ENCODE peak calls at places on chromosome 10, in ten cellular contexts. A is GM12865, S is fibroblast of mammary gland, C is WTC11, L is endodermal cell, O is OCI-LY7, F is GM10248, U is lower lobe of right lung, E is left ventricle myocardium inferior, D is nephron progenitor cell. I is an unnamed sample.

GRCh38 chr10:88542522-88542921 is 40.6 kb downstream of the RNLS start:
- DNase-seq in A (no peak), D (no peak), S (no peak), L (no peak), U (no peak), C (no peak), E (no peak), O (no peak), F (no peak), I (no peak)

GRCh38 chr10:58531084-58531695 is 18.5 kb downstream of the BICC1 start:
- DNase-seq in A (peak), U (no peak), S (peak), D (peak), C (peak), O (peak), L (peak), E (no peak), F (peak), I (peak)

GRCh38 chr10:124648738-124649137 is 95.4 kb downstream of the FAM53B start:
- DNase-seq in O (no peak), E (peak), A (peak), S (peak), C (no peak), U (peak), D (no peak), L (no peak), F (no peak), I (no peak)

GRCh38 chr10:132248455-132249231 is 59.1 kb downstream of the STK32C start:
- DNase-seq in O (peak), C (peak), A (no peak), E (no peak), F (peak), S (peak), D (peak), L (peak), U (no peak), I (peak)

GRCh38 chr10:93947055-93947454 is 46.7 kb upstream of the PLCE1 start:
- DNase-seq in F (no peak), S (peak), A (no peak), D (peak), C (no peak), O (no peak), L (no peak), U (no peak), E (peak), I (no peak)

GRCh38 chr10:70475661-70476060 is 2.9 kb upstream of the PALD1 start:
- DNase-seq in D (no peak), E (no peak), A (no peak), C (no peak), L (no peak), S (no peak), O (no peak), U (no peak), F (no peak), I (no peak)

GRCh38 chr10:30510184-30510931 is 76.4 kb downstream of the MAP3K8 start:
- DNase-seq in F (peak), E (no peak), O (no peak), U (no peak), L (no peak), C (no peak), A (peak), D (no peak), S (peak), I (no peak)

GRCh38 chr10:84770824-84771223 is 442.4 kb downstream of the CCSER2 start:
- DNase-seq in S (no peak), A (no peak), F (no peak), O (no peak), U (no peak), L (no peak), E (no peak), D (no peak), C (no peak), I (no peak)

GRCh38 chr10:87068281-87068680 is 26.4 kb downstream of the GLUD1 start:
- DNase-seq in D (no peak), E (no peak), L (no peak), O (no peak), F (no peak), S (no peak), A (no peak), U (no peak), C (no peak), I (no peak)

GRCh38 chr10:69498711-69499471 is 47.6 kb downstream of the TSPAN15 start:
- DNase-seq in O (no peak), S (no peak), C (no peak), E (no peak), D (no peak), A (no peak), L (peak), U (peak), F (no peak), I (no peak)

GRCh38 chr10:59181668-59182067 is 5.2 kb downstream of the PHYHIPL start:
- DNase-seq in D (no peak), F (peak), L (peak), S (peak), A (peak), C (no peak), O (peak), E (no peak), U (no peak), I (peak)

GRCh38 chr10:10126231-10126630 is 891.4 kb upstream of the CELF2 start:
- DNase-seq in D (no peak), A (no peak), S (peak), E (no peak), L (no peak), O (no peak), C (no peak), U (no peak), F (no peak), I (no peak)

GRCh38 chr10:11533328-11533781 is 78.1 kb downstream of the USP6NL start:
- DNase-seq in F (no peak), E (no peak), S (peak), D (no peak), U (no peak), L (peak), O (peak), C (no peak), A (peak), I (peak)

GRCh38 chr10:72318383-72319262 is 36.1 kb downstream of the DNAJB12 start:
- DNase-seq in U (no peak), C (no peak), O (no peak), E (no peak), L (peak), F (no peak), A (no peak), D (no peak), S (no peak), I (no peak)

GRCh38 chr10:100359030-100359432 is 12.0 kb downstream of the SCD start:
- DNase-seq in F (no peak), C (no peak), D (no peak), U (no peak), L (peak), A (no peak), E (no peak), O (no peak), S (no peak), I (no peak)

GRCh38 chr10:58967551-58968418 is 208.7 kb upstream of the PHYHIPL start:
- DNase-seq in F (peak), O (no peak), U (peak), E (peak), S (no peak), D (peak), L (peak), A (peak), C (peak), I (peak)

GRCh38 chr10:69254877-69255276 is 23.4 kb upstream of the HK1 start:
- DNase-seq in O (no peak), U (no peak), E (no peak), F (no peak), D (no peak), C (no peak), S (no peak), L (no peak), A (no peak), I (no peak)

GRCh38 chr10:120423350-120424197 is 33.5 kb upstream of the PLPP4 start:
- DNase-seq in L (peak), D (peak), E (no peak), A (peak), F (peak), O (peak), S (peak), U (peak), C (peak), I (peak)

GRCh38 chr10:71638087-71638576 is 81.4 kb downstream of the C10orf105 start:
- DNase-seq in E (no peak), C (no peak), S (no peak), D (no peak), O (peak), F (peak), L (peak), U (peak), A (no peak), I (no peak)

GRCh38 chr10:118543714-118544400 is 51.6 kb downstream of the PRLHR start:
- DNase-seq in A (peak), F (peak), S (peak), E (peak), L (peak), C (peak), U (peak), O (peak), D (peak), I (peak)

GRCh38 chr10:114694735-114695134 is 36.7 kb upstream of the ABLIM1 start:
- DNase-seq in A (peak), E (no peak), S (no peak), L (peak), D (peak), C (peak), U (no peak), O (peak), F (peak), I (peak)

GRCh38 chr10:21523557-21524008 is 1.9 kb downstream of the SKIDA1 start:
- DNase-seq in C (no peak), F (no peak), L (peak), S (peak), A (no peak), O (no peak), E (no peak), D (no peak), U (no peak), I (no peak)

GRCh38 chr10:74936577-74937445 is 110.4 kb downstream of the KAT6B start:
- DNase-seq in L (no peak), F (no peak), O (no peak), E (no peak), S (peak), C (no peak), D (no peak), U (no peak), A (no peak), I (no peak)

GRCh38 chr10:490256-490655 is 199.2 kb downstream of the DIP2C start:
- DNase-seq in S (peak), D (no peak), A (no peak), C (no peak), L (no peak), O (no peak), U (no peak), E (peak), F (no peak), I (no peak)

GRCh38 chr10:58435297-58435696 is 50.1 kb downstream of the TFAM start:
- DNase-seq in F (no peak), C (no peak), E (peak), U (no peak), A (no peak), O (no peak), D (no peak), S (peak), L (peak), I (no peak)

GRCh38 chr10:47311193-47311899 is 10.9 kb upstream of the GDF2 start:
- DNase-seq in E (no peak), L (no peak), C (no peak), U (no peak), D (no peak), S (no peak), O (no peak), F (no peak), A (no peak), I (no peak)

GRCh38 chr10:124063736-124064135 is 29.7 kb downstream of the CHST15 start:
- DNase-seq in L (no peak), U (no peak), E (no peak), D (no peak), C (no peak), A (peak), S (peak), O (peak), F (peak), I (no peak)

GRCh38 chr10:74909665-74910064 is 83.3 kb downstream of the KAT6B start:
- DNase-seq in E (no peak), S (peak), C (no peak), D (no peak), L (no peak), U (no peak), A (no peak), O (no peak), F (no peak), I (no peak)

GRCh38 chr10:24444337-24444736 is 235.4 kb downstream of the KIAA1217 start:
- DNase-seq in U (no peak), F (no peak), E (no peak), A (no peak), S (peak), O (no peak), L (no peak), D (no peak), C (no peak), I (no peak)

GRCh38 chr10:11882646-11883375 is 59.7 kb downstream of the PROSER2 start:
- DNase-seq in F (no peak), S (no peak), A (no peak), E (no peak), U (no peak), D (no peak), O (no peak), C (no peak), L (no peak), I (no peak)

GRCh38 chr10:75117996-75118395 is 6.5 kb downstream of the SAMD8 start:
- DNase-seq in L (no peak), U (no peak), E (no peak), D (no peak), A (no peak), C (no peak), S (peak), O (no peak), F (no peak), I (no peak)

GRCh38 chr10:103727546-103727963 is 127.8 kb downstream of the SH3PXD2A start:
- DNase-seq in O (no peak), F (no peak), D (no peak), L (no peak), A (no peak), C (no peak), S (no peak), U (no peak), E (peak), I (no peak)

GRCh38 chr10:113692271-113692670 is 12.6 kb downstream of the CASP7 start:
- DNase-seq in D (no peak), O (no peak), F (no peak), E (no peak), A (no peak), U (no peak), L (no peak), C (no peak), S (no peak), I (no peak)

DNA sequence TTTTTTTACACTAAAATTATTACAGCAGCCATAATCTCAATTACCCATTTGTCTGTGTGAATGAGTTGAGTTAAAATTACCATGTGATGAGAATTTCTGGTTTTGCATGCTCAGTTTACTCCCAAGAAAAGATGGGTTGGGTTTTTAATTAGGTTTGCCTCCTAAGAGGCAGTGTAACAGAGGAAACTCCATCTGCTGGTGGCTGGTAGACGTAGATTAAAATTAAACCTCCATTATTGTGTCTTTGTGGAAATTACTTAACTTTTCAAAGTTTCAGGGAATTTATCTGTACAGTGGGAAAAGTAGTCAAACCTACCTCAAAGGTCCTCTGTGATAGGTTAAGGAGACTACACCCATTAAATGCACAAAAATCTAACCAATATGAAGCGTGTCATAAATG is 954.2 kb downstream of the PCDH15 start:
- DNase-seq in E (no peak), C (no peak), O (no peak), D (no peak), L (no peak), F (no peak), A (no peak), S (no peak), U (no peak), I (no peak)
- TF ChIP-seq CTCF in E (no peak), C (no peak), O (peak), D (no peak), L (peak), F (no peak), A (no peak), S (no peak), U (no peak), I (no peak)

DNA sequence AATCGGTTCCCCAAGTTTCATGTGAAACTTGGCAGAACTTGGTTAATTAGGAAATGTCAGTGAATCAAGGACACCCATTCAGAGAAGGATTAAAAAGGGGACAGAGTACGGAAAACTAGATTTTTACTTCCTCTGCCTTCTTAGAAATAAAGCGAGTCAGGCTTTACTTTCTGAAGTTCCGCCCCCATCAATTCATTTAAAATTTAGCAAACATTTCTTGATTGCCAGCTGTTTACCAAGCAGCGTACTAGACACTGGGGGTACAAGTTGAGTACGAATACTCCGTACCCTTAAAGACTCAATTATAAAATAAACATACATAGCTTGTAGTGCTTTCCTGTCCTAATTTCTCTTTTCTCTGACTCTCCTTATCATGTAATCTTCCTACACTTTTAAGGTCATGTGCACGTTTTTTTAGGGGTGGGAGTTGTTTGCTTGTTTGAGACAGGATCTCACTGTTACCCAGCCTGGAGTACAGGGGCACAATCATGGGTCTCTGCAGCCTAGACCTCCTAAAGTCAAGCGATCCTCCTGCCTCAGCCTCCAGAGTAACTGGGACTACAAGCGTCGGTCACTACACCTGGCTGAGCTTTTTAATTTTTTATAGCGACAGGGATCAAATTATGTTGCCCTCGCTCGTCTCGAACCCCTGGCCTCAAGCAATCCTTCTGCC is 704 bp upstream of the ABI1 start:
- DNase-seq in C (no peak), U (no peak), S (no peak), D (no peak), E (no peak), F (no peak), A (no peak), O (no peak), L (no peak), I (no peak)
- TF ChIP-seq CTCF in C (peak), U (no peak), S (no peak), D (peak), E (peak), F (peak), A (no peak), O (peak), L (peak), I (peak)

GRCh38 chr10:83427101-83427500 is 712.2 kb upstream of the GHITM start:
- DNase-seq in C (no peak), U (no peak), O (no peak), S (no peak), D (no peak), L (no peak), E (no peak), A (no peak), F (no peak), I (no peak)

GRCh38 chr10:83425306-83425705 is 714.0 kb upstream of the GHITM start:
- DNase-seq in O (no peak), U (no peak), F (no peak), L (peak), D (no peak), C (peak), A (peak), E (no peak), S (no peak), I (no peak)
- TF ChIP-seq CTCF in O (no peak), U (no peak), F (no peak), L (peak), D (no peak), C (no peak), A (no peak), E (no peak), S (no peak), I (no peak)

GRCh38 chr10:31620236-31621151 is 301.5 kb downstream of the ZEB1 start:
- DNase-seq in O (no peak), A (peak), C (peak), D (peak), L (peak), U (peak), F (no peak), S (peak), E (peak), I (peak)

GRCh38 chr10:31623466-31623865 is 304.4 kb downstream of the ZEB1 start:
- DNase-seq in F (no peak), D (no peak), E (no peak), C (no peak), O (no peak), A (no peak), S (peak), U (no peak), L (no peak), I (no peak)

GRCh38 chr10:31621733-31622132 is 302.7 kb downstream of the ZEB1 start:
- DNase-seq in C (no peak), E (no peak), A (no peak), U (no peak), D (no peak), L (no peak), S (no peak), O (no peak), F (no peak), I (no peak)

GRCh38 chr10:31619410-31620095 is 300.5 kb downstream of the ZEB1 start:
- DNase-seq in A (no peak), S (peak), O (no peak), C (no peak), L (no peak), E (peak), F (no peak), D (no peak), U (no peak), I (no peak)

DNA sequence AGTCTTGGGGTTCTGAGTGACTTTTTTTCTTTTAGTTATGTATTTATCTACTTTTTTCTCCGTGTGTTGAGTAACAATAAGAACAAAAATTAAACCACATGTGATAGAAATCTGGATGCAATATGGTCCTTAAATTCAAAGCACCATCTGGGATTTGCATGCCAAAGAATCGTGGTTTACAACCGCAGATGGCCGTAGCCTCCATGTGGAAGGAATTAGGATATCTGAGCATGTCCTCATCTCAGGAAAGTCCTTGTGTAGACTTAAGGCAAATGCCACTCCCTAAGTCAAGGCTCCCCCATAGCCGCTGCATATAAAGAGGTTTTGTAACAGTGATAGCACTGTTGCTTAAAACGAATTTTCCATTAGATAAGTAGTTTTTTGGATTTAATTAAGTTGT is 304.0 kb downstream of the ZEB1 start:
- DNase-seq in A (no peak), U (no peak), L (no peak), F (no peak), C (no peak), S (peak), D (no peak), O (no peak), E (no peak), I (no peak)
- TF ChIP-seq CTCF in A (no peak), U (peak), L (peak), F (no peak), C (no peak), S (peak), D (no peak), O (no peak), E (peak), I (no peak)

DNA sequence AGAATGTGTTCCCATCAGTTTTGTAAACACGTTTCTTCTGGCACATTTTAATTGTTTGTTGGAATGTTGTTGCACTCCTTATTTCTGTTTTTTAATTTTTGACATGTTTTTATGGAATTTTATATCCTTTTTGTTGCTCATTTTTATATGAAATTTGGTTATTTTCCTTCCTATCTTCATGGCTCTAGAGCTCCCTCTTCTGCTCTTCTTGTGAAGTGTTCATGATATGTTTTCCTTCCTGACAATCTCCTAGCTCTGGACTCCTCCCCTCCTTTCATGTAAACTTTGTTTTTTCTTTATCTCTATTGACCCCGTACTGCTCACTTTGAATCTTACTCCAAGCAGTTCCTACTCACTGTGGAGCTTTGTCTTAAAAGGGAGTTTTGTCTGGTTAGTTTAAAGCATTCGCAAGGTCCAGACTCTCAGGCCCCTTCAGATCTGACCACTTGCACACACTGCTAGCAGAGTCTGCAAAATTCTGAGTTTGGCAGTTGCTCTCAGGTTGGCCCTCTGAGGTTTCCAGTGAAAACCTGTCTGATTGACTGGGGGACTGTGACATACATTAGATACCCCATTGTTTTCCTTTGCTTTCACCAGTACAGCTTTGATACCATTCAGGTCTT is 149.4 kb downstream of the XPNPEP1 start:
- DNase-seq in F (peak), L (no peak), A (peak), S (peak), O (peak), U (no peak), C (no peak), E (no peak), D (no peak), I (no peak)
- TF ChIP-seq CTCF in F (peak), L (peak), A (peak), S (peak), O (peak), U (peak), C (peak), E (peak), D (peak), I (peak)

GRCh38 chr10:98858525-98858924 is 377.1 kb downstream of the HPSE2 start:
- DNase-seq in A (peak), E (no peak), S (peak), F (no peak), U (no peak), O (no peak), L (peak), C (peak), D (no peak), I (no peak)
- TF ChIP-seq CTCF in A (no peak), E (no peak), S (peak), F (no peak), U (no peak), O (peak), L (peak), C (no peak), D (no peak), I (peak)

I was measured in endothelial cell.